ENCODE peak calls at places on chromosomes 7 and 10, in nine cellular contexts. N is HT1080; J is stimulated activated CD8-positive, alpha-beta memory T cell treated with anti-CD3 and anti-CD28 coated beads, Interleukin-4, amount 100 ng/mL, for 4 hours; S is activated CD4-positive, alpha-beta T cell treated with anti-CD3 and anti-CD28 coated beads, Interleukin-2, amount 50 U/mL, for 48 hours; E is activated CD8-positive, alpha-beta memory T cell treated with anti-CD3 and anti-CD28 coated beads for 1 hour; G is stimulated activated CD4-positive, alpha-beta T cell treated with anti-CD3 and anti-CD28 coated beads, Interleukin-12 subunit alpha, Interleukin-12 subunit beta, amount 100 ng/mL, for 4 hours; I is iris pigment epithelial cell; M is GM23248; Z is activated T-helper 9 cell treated with anti-CD3 and anti-CD28 coated beads, Interleukin-2, amount 50 U/mL, for 16 hours. T is an unnamed sample.

GRCh38 chr10:133523631-133524203 is 3.4 kb upstream of the CYP2E1 start:
- DNase-seq in S (no peak), E (no peak), N (no peak), I (no peak), J (no peak), M (no peak), Z (no peak), G (no peak), T (no peak)

GRCh38 chr10:124717358-124717757 is 26.8 kb downstream of the FAM53B start:
- DNase-seq in G (no peak), E (no peak), I (no peak), M (no peak), N (no peak), Z (no peak), S (no peak), J (no peak), T (no peak)

GRCh38 chr7:143385891-143386781 is 5.0 kb downstream of the ZYX start:
- DNase-seq in S (no peak), M (peak), N (no peak), I (peak), G (no peak), Z (no peak), J (no peak), E (no peak), T (no peak)

GRCh38 chr10:24897326-24897926 is 55.0 kb downstream of the PRTFDC1 start:
- DNase-seq in J (no peak), S (no peak), M (peak), I (peak), N (peak), E (no peak), Z (no peak), G (no peak), T (no peak)

GRCh38 chr10:103542764-103543616 is 49.5 kb downstream of the NEURL1 start:
- DNase-seq in J (no peak), N (peak), G (peak), M (peak), E (no peak), Z (no peak), I (peak), S (peak), T (no peak)

GRCh38 chr10:6052247-6053221 is 9.6 kb downstream of the IL2RA start:
- DNase-seq in S (peak), M (no peak), Z (peak), J (peak), I (no peak), N (no peak), G (peak), E (peak), T (peak)

GRCh38 chr7:79590571-79591274 is 137.3 kb upstream of the MAGI2 start:
- DNase-seq in M (no peak), S (no peak), E (no peak), J (no peak), N (no peak), G (no peak), Z (no peak), I (peak), T (no peak)

GRCh38 chr10:1287493-1288480 is 231.6 kb downstream of the WDR37 start:
- DNase-seq in Z (no peak), S (no peak), I (no peak), G (no peak), M (no peak), J (no peak), E (no peak), N (no peak), T (no peak)

GRCh38 chr7:37230221-37230620 is 218.4 kb downstream of the ELMO1 start:
- DNase-seq in G (no peak), Z (no peak), N (no peak), E (no peak), I (no peak), S (no peak), J (no peak), M (peak), T (no peak)

GRCh38 chr10:1399431-1400120 is 337.7 kb downstream of the ADARB2 start:
- DNase-seq in M (no peak), Z (no peak), E (no peak), I (no peak), J (no peak), G (no peak), N (no peak), S (no peak), T (no peak)

GRCh38 chr10:84903320-84903719 is 574.9 kb downstream of the CCSER2 start:
- DNase-seq in N (no peak), G (no peak), M (no peak), J (no peak), E (no peak), Z (no peak), I (no peak), S (no peak), T (no peak)

GRCh38 chr7:99997545-99998137 is 17.8 kb upstream of the ZKSCAN1 start:
- DNase-seq in Z (peak), E (peak), I (peak), J (peak), M (peak), G (peak), S (peak), N (no peak), T (peak)

GRCh38 chr10:11091517-11092102 is 73.9 kb downstream of the CELF2 start:
- DNase-seq in I (no peak), N (no peak), M (no peak), S (no peak), J (no peak), Z (no peak), E (no peak), G (no peak), T (no peak)

GRCh38 chr7:46774515-46774914 is 807.4 kb downstream of the TNS3 start:
- DNase-seq in G (no peak), Z (no peak), E (no peak), J (no peak), I (no peak), M (no peak), S (no peak), N (no peak), T (no peak)

GRCh38 chr10:86862786-86863185 is 94.6 kb downstream of the MMRN2 start:
- DNase-seq in J (no peak), S (no peak), Z (no peak), M (no peak), G (no peak), E (no peak), N (no peak), I (no peak), T (no peak)

GRCh38 chr7:68573271-68574000 is 1024.8 kb upstream of the AUTS2 start:
- DNase-seq in M (no peak), G (no peak), E (no peak), I (no peak), Z (no peak), S (no peak), J (no peak), N (no peak), T (no peak)

GRCh38 chr10:19853839-19854238 is 37.6 kb downstream of the PLXDC2 start:
- DNase-seq in G (no peak), I (no peak), M (no peak), S (no peak), E (no peak), N (no peak), Z (no peak), J (no peak), T (no peak)

GRCh38 chr7:37534893-37535610 is 86.4 kb upstream of the ELMO1 start:
- DNase-seq in N (no peak), Z (no peak), S (no peak), M (no peak), G (no peak), E (no peak), J (no peak), I (no peak), T (no peak)

T was measured in T follicular helper cell.